ENCODE peak calls at places on chromosomes 7 and 10, in six cellular contexts. E is lower leg skin; F is activated CD4-positive, alpha-beta memory T cell treated with anti-CD3 and anti-CD28 coated beads for 36 hours; B is astrocyte of the spinal cord; K is D341Med; Q is T-helper 1 cell. D is an unnamed sample.

GRCh38 chr7:142133740-142134148 is 22.2 kb downstream of the MGAM2 start:
- DNase-seq in F (no peak), K (no peak), E (no peak), B (no peak), Q (no peak), D (no peak)

GRCh38 chr7:70134029-70134445 is 535.8 kb downstream of the AUTS2 start:
- DNase-seq in F (no peak), K (no peak), B (no peak), Q (no peak), E (no peak), D (peak)

GRCh38 chr7:112283382-112283910 is 77.0 kb downstream of the ZNF277 start:
- DNase-seq in K (no peak), Q (no peak), E (no peak), F (no peak), B (no peak), D (no peak)

GRCh38 chr7:130277763-130278643 is 11.3 kb downstream of the CPA2 start:
- DNase-seq in K (peak), F (no peak), Q (no peak), B (peak), E (no peak), D (no peak)

GRCh38 chr10:24981161-24981710 is 28.8 kb upstream of the PRTFDC1 start:
- DNase-seq in Q (no peak), F (no peak), E (no peak), K (no peak), B (no peak), D (no peak)

GRCh38 chr10:127869329-127869728 is 23.4 kb downstream of the CLRN3 start:
- DNase-seq in F (no peak), E (no peak), K (no peak), Q (no peak), B (no peak), D (no peak)

GRCh38 chr7:145104400-145104799 is 268.5 kb upstream of the TPK1 start:
- DNase-seq in Q (no peak), F (no peak), K (no peak), E (no peak), B (no peak), D (no peak)

GRCh38 chr7:47886412-47886811 is 61.9 kb downstream of the PKD1L1 start:
- DNase-seq in F (no peak), E (peak), Q (no peak), K (no peak), B (no peak), D (no peak)

GRCh38 chr7:76260171-76260703 is 42.2 kb upstream of the HSPB1 start:
- DNase-seq in K (peak), E (no peak), F (peak), B (no peak), Q (peak), D (no peak)

GRCh38 chr10:101237908-101238731 is 8.9 kb upstream of the LBX1 start:
- DNase-seq in K (no peak), B (no peak), E (no peak), F (no peak), Q (no peak), D (no peak)

GRCh38 chr7:41574377-41574776 is 128.5 kb downstream of the INHBA start:
- DNase-seq in F (no peak), B (peak), K (no peak), E (no peak), Q (no peak), D (no peak)

GRCh38 chr7:92025260-92025659 is 84.6 kb downstream of the AKAP9 start:
- DNase-seq in K (no peak), F (no peak), E (no peak), Q (no peak), B (peak), D (peak)

GRCh38 chr7:149253665-149254064 is 8.3 kb upstream of the ZNF783 start:
- DNase-seq in B (no peak), F (no peak), Q (no peak), K (no peak), E (no peak), D (no peak)

GRCh38 chr10:43136995-43137700 is 1.1 kb upstream of the CSGALNACT2 start:
- DNase-seq in K (peak), F (no peak), B (peak), E (no peak), Q (no peak), D (no peak)

GRCh38 chr7:26616235-26616634 is 248.2 kb downstream of the SKAP2 start:
- DNase-seq in F (no peak), K (no peak), Q (no peak), E (peak), B (no peak), D (no peak)

GRCh38 chr7:49790209-49790608 is 16.8 kb downstream of the VWC2 start:
- DNase-seq in E (no peak), B (no peak), Q (no peak), K (no peak), F (no peak), D (no peak)

GRCh38 chr7:79692015-79692414 is 238.5 kb upstream of the MAGI2 start:
- DNase-seq in B (peak), K (no peak), E (no peak), Q (no peak), F (no peak), D (no peak)

GRCh38 chr10:131838921-131839320 is 61.9 kb upstream of the PPP2R2D start:
- DNase-seq in B (no peak), K (no peak), Q (no peak), F (no peak), E (peak), D (no peak)

GRCh38 chr10:12427276-12427675 is 77.9 kb downstream of the CAMK1D start:
- DNase-seq in B (no peak), K (no peak), Q (no peak), E (no peak), F (no peak), D (no peak)

GRCh38 chr10:3239066-3239919 is 66.7 kb upstream of the PITRM1 start:
- DNase-seq in B (peak), Q (peak), K (peak), F (peak), E (peak), D (peak)